ENCODE peak calls at places on chromosome 7, in nine cellular contexts. M is colonic mucosa; B is activated T-cell treated with anti-CD3 and anti-CD28 coated beads, Interleukin-2, amount 50 U/mL, for 72 hours; H is T-cell; R is CD8-positive, alpha-beta T cell; K is GM04504; N is A172; C is progenitor cell of endocrine pancreas; J is MG63. Y is an unnamed sample.
A peak's percentile ranks its signal among the peaks of the same experiment; 100 is the strongest.

GRCh38 chr7:625376-625971 is 101.0 kb upstream of the DNAAF5 start:
- DNase-seq in J (no peak), M (no peak), K (no peak), R (no peak), H (no peak), N (no peak), C (no peak), B (no peak), Y (no peak)

GRCh38 chr7:36942558-36943354 is 218.5 kb upstream of the AOAH start:
- DNase-seq in K (no peak), N (no peak), H (no peak), C (no peak), J (no peak), R (no peak), B (no peak), M (no peak), Y (no peak)

GRCh38 chr7:144455040-144455404 is 51.5 kb upstream of the NOBOX start:
- DNase-seq in C (no peak), R (no peak), N (no peak), M (no peak), H (no peak), B (no peak), K (no peak), J (no peak), Y (no peak)

GRCh38 chr7:123615344-123615743 is 13.7 kb downstream of the ASB15 start:
- DNase-seq in C (no peak), N (no peak), K (peak; percentile 13), H (no peak), J (no peak), B (no peak), R (no peak), M (no peak), Y (no peak)

GRCh38 chr7:74217455-74218342 is 7.9 kb downstream of the LAT2 start:
- DNase-seq in J (no peak), H (no peak), B (no peak), R (no peak), M (no peak), N (no peak), K (no peak), C (no peak), Y (no peak)

GRCh38 chr7:30842542-30843451 is 68.9 kb upstream of the AQP1 start:
- DNase-seq in M (no peak), B (no peak), J (no peak), H (no peak), C (no peak), R (no peak), K (no peak), N (no peak), Y (no peak)

GRCh38 chr7:41188163-41189130 is 514.4 kb downstream of the INHBA start:
- DNase-seq in N (peak; percentile 92), R (no peak), M (no peak), H (no peak), C (no peak), J (no peak), B (no peak), K (peak; percentile 52), Y (no peak)

GRCh38 chr7:80453699-80454340 is 58.0 kb downstream of the GNAT3 start:
- DNase-seq in C (no peak), J (no peak), B (no peak), N (no peak), M (no peak), H (no peak), R (no peak), K (no peak), Y (peak; percentile 10)

GRCh38 chr7:1137517-1138167 is 22.4 kb downstream of the ZFAND2A start:
- DNase-seq in R (no peak), M (no peak), H (no peak), B (no peak), J (no peak), K (no peak), C (no peak), N (peak; percentile 30), Y (no peak)

GRCh38 chr7:150876817-150877526 is 24.7 kb downstream of the AOC1 start:
- DNase-seq in R (peak; percentile 44), M (peak; percentile 77), J (peak; percentile 47), N (peak; percentile 11), K (peak; percentile 35), B (peak; percentile 25), H (peak; percentile 46), C (peak; percentile 42), Y (peak; percentile 49)

GRCh38 chr7:49850921-49851613 is 77.6 kb downstream of the VWC2 start:
- DNase-seq in N (no peak), K (no peak), C (no peak), M (no peak), B (no peak), R (no peak), H (no peak), J (no peak), Y (no peak)

GRCh38 chr7:105827106-105827870 is 49.1 kb downstream of the ATXN7L1 start:
- DNase-seq in B (no peak), J (peak; percentile 36), K (no peak), C (no peak), N (no peak), M (no peak), R (no peak), H (no peak), Y (no peak)